ENCODE peak calls at places on chromosomes 4 and X, in ten cellular contexts. One of them, this sample, is unnamed.

GRCh38 chr4:77652237-77652897 is 46.7 kb downstream of the CXCL13 start:
- DNase-seq in adrenal gland: no peak
- DNase-seq in psoas muscle: no peak
- DNase-seq in WTC11: no peak
- DNase-seq in neural progenitor cell: no peak
- DNase-seq in fibroblast of villous mesenchyme: no peak
- DNase-seq in left lung: no peak
- DNase-seq in glutamatergic neuron: no peak
- DNase-seq in gastrocnemius medialis: no peak
- DNase-seq in lower leg skin: no peak
- DNase-seq in this sample: no peak

GRCh38 chr4:145788765-145789164 is 108.8 kb downstream of the C4orf51 start:
- DNase-seq in WTC11: no peak
- DNase-seq in fibroblast of villous mesenchyme: no peak
- DNase-seq in lower leg skin: no peak
- DNase-seq in neural progenitor cell: no peak
- DNase-seq in glutamatergic neuron: no peak
- DNase-seq in adrenal gland: no peak
- DNase-seq in gastrocnemius medialis: no peak
- DNase-seq in psoas muscle: no peak
- DNase-seq in left lung: no peak
- DNase-seq in this sample: no peak

GRCh38 chrX:150966742-150967141 is 16.4 kb upstream of the HMGB3 start:
- DNase-seq in WTC11: no peak
- DNase-seq in neural progenitor cell: no peak
- DNase-seq in adrenal gland: no peak
- DNase-seq in left lung: no peak
- DNase-seq in psoas muscle: no peak
- DNase-seq in fibroblast of villous mesenchyme: no peak
- DNase-seq in gastrocnemius medialis: no peak
- DNase-seq in lower leg skin: no peak
- DNase-seq in glutamatergic neuron: no peak
- DNase-seq in this sample: no peak

GRCh38 chrX:118116308-118117068 is at the start of gene KLHL13:
- DNase-seq in left lung: peak; percentile 61
- DNase-seq in fibroblast of villous mesenchyme: peak; percentile 5
- DNase-seq in neural progenitor cell: peak; percentile 75
- DNase-seq in glutamatergic neuron: peak; percentile 38
- DNase-seq in lower leg skin: no peak
- DNase-seq in WTC11: peak; percentile 40
- DNase-seq in gastrocnemius medialis: peak; percentile 5
- DNase-seq in psoas muscle: peak; percentile 37
- DNase-seq in adrenal gland: peak; percentile 56
- DNase-seq in this sample: peak; percentile 22

GRCh38 chr4:16199132-16199531 is 27.1 kb downstream of the TAPT1 start:
- DNase-seq in gastrocnemius medialis: no peak
- DNase-seq in WTC11: no peak
- DNase-seq in fibroblast of villous mesenchyme: peak; percentile 46
- DNase-seq in neural progenitor cell: peak; percentile 15
- DNase-seq in left lung: no peak
- DNase-seq in lower leg skin: no peak
- DNase-seq in glutamatergic neuron: no peak
- DNase-seq in adrenal gland: no peak
- DNase-seq in psoas muscle: no peak
- DNase-seq in this sample: no peak

GRCh38 chr4:3880595-3881120 is 114.5 kb downstream of the ADRA2C start:
- DNase-seq in gastrocnemius medialis: no peak
- DNase-seq in left lung: peak; percentile 87
- DNase-seq in neural progenitor cell: peak; percentile 93
- DNase-seq in psoas muscle: peak; percentile 48
- DNase-seq in adrenal gland: peak; percentile 76
- DNase-seq in lower leg skin: peak; percentile 21
- DNase-seq in glutamatergic neuron: peak; percentile 93
- DNase-seq in WTC11: peak; percentile 93
- DNase-seq in fibroblast of villous mesenchyme: peak; percentile 63
- DNase-seq in this sample: peak; percentile 84

GRCh38 chr4:163391756-163392155 is 48.1 kb downstream of the NPY5R start:
- DNase-seq in WTC11: no peak
- DNase-seq in gastrocnemius medialis: no peak
- DNase-seq in psoas muscle: no peak
- DNase-seq in adrenal gland: no peak
- DNase-seq in fibroblast of villous mesenchyme: peak; percentile 45
- DNase-seq in lower leg skin: no peak
- DNase-seq in glutamatergic neuron: no peak
- DNase-seq in neural progenitor cell: no peak
- DNase-seq in left lung: no peak
- DNase-seq in this sample: no peak

GRCh38 chr4:100898844-100899243 is 381.0 kb upstream of the EMCN start:
- DNase-seq in WTC11: no peak
- DNase-seq in left lung: no peak
- DNase-seq in fibroblast of villous mesenchyme: no peak
- DNase-seq in lower leg skin: no peak
- DNase-seq in glutamatergic neuron: no peak
- DNase-seq in psoas muscle: no peak
- DNase-seq in neural progenitor cell: no peak
- DNase-seq in gastrocnemius medialis: no peak
- DNase-seq in adrenal gland: no peak
- DNase-seq in this sample: no peak

GRCh38 chrX:31658360-31658759 is 586.5 kb upstream of the FTHL17 start:
- DNase-seq in fibroblast of villous mesenchyme: peak; percentile 34
- DNase-seq in gastrocnemius medialis: no peak
- DNase-seq in left lung: no peak
- DNase-seq in WTC11: no peak
- DNase-seq in lower leg skin: no peak
- DNase-seq in glutamatergic neuron: no peak
- DNase-seq in neural progenitor cell: no peak
- DNase-seq in adrenal gland: no peak
- DNase-seq in psoas muscle: no peak
- DNase-seq in this sample: peak; percentile 4

GRCh38 chr4:186104114-186104894 is at the start of gene FAM149A:
- DNase-seq in gastrocnemius medialis: no peak
- DNase-seq in left lung: peak; percentile 88
- DNase-seq in adrenal gland: peak; percentile 43
- DNase-seq in WTC11: peak; percentile 68
- DNase-seq in psoas muscle: peak; percentile 25
- DNase-seq in lower leg skin: peak; percentile 18
- DNase-seq in glutamatergic neuron: peak; percentile 59
- DNase-seq in neural progenitor cell: peak; percentile 57
- DNase-seq in fibroblast of villous mesenchyme: no peak
- DNase-seq in this sample: peak; percentile 57

GRCh38 chr4:78002260-78002659 is 54.9 kb upstream of the FRAS1 start:
- DNase-seq in gastrocnemius medialis: no peak
- DNase-seq in glutamatergic neuron: no peak
- DNase-seq in adrenal gland: no peak
- DNase-seq in fibroblast of villous mesenchyme: no peak
- DNase-seq in WTC11: no peak
- DNase-seq in left lung: no peak
- DNase-seq in lower leg skin: no peak
- DNase-seq in psoas muscle: no peak
- DNase-seq in neural progenitor cell: no peak
- DNase-seq in this sample: no peak

GRCh38 chr4:83772680-83773079 is 236.8 kb downstream of the GPAT3 start:
- DNase-seq in left lung: no peak
- DNase-seq in adrenal gland: no peak
- DNase-seq in neural progenitor cell: peak; percentile 41
- DNase-seq in psoas muscle: no peak
- DNase-seq in lower leg skin: no peak
- DNase-seq in fibroblast of villous mesenchyme: no peak
- DNase-seq in WTC11: no peak
- DNase-seq in glutamatergic neuron: peak; percentile 10
- DNase-seq in gastrocnemius medialis: no peak
- DNase-seq in this sample: no peak

GRCh38 chr4:124904723-124905390 is 192.3 kb upstream of the ANKRD50 start:
- DNase-seq in lower leg skin: no peak
- DNase-seq in psoas muscle: no peak
- DNase-seq in gastrocnemius medialis: no peak
- DNase-seq in fibroblast of villous mesenchyme: no peak
- DNase-seq in left lung: no peak
- DNase-seq in neural progenitor cell: no peak
- DNase-seq in glutamatergic neuron: no peak
- DNase-seq in adrenal gland: no peak
- DNase-seq in WTC11: no peak
- DNase-seq in this sample: no peak

GRCh38 chrX:100611951-100612350 is 24.7 kb downstream of the TSPAN6 start:
- DNase-seq in glutamatergic neuron: no peak
- DNase-seq in psoas muscle: no peak
- DNase-seq in adrenal gland: no peak
- DNase-seq in lower leg skin: no peak
- DNase-seq in neural progenitor cell: no peak
- DNase-seq in left lung: no peak
- DNase-seq in fibroblast of villous mesenchyme: no peak
- DNase-seq in gastrocnemius medialis: no peak
- DNase-seq in WTC11: no peak
- DNase-seq in this sample: no peak

GRCh38 chr4:5979981-5980380 is 38.2 kb downstream of the C4orf50 start:
- DNase-seq in psoas muscle: no peak
- DNase-seq in lower leg skin: no peak
- DNase-seq in gastrocnemius medialis: no peak
- DNase-seq in neural progenitor cell: peak; percentile 82
- DNase-seq in left lung: no peak
- DNase-seq in glutamatergic neuron: peak; percentile 91
- DNase-seq in WTC11: peak; percentile 85
- DNase-seq in adrenal gland: no peak
- DNase-seq in fibroblast of villous mesenchyme: no peak
- DNase-seq in this sample: no peak

DNA sequence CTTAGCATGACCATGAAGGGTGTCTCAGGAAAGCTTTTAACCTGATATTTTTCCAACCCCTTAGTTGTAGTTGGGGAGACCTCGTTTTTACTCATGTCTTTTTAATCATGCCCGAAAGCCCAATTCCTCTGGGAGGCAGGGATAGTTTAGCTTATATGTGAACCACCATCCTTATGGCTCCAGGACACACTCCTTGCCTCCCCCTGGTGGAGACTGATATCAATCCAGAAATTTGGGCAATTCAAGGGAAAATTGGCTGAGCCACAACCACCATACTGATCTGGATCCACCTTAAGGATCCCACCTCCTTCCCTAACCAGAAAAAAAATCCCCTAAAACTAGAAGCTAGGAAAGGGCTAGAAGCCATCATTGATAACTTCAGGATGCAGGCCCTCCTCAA is 13.4 kb upstream of the COL25A1 start:
- DNase-seq in neural progenitor cell: no peak
- DNase-seq in psoas muscle: no peak
- DNase-seq in adrenal gland: no peak
- DNase-seq in gastrocnemius medialis: no peak
- DNase-seq in left lung: no peak
- DNase-seq in WTC11: no peak
- DNase-seq in glutamatergic neuron: no peak
- DNase-seq in fibroblast of villous mesenchyme: peak; percentile 14
- DNase-seq in lower leg skin: no peak
- DNase-seq in this sample: no peak
- TF ChIP-seq CTCF in neural progenitor cell: no peak
- TF ChIP-seq CTCF in psoas muscle: no peak
- TF ChIP-seq CTCF in adrenal gland: no peak
- TF ChIP-seq CTCF in gastrocnemius medialis: no peak
- TF ChIP-seq CTCF in left lung: no peak
- TF ChIP-seq CTCF in WTC11: no peak
- TF ChIP-seq CTCF in glutamatergic neuron: no peak
- TF ChIP-seq CTCF in fibroblast of villous mesenchyme: peak; percentile 48
- TF ChIP-seq CTCF in lower leg skin: no peak
- TF ChIP-seq CTCF in this sample: no peak

GRCh38 chrX:68808686-68809357 is 20.0 kb upstream of the EFNB1 start:
- DNase-seq in psoas muscle: no peak
- DNase-seq in WTC11: peak; percentile 21
- DNase-seq in neural progenitor cell: peak; percentile 21
- DNase-seq in gastrocnemius medialis: no peak
- DNase-seq in left lung: no peak
- DNase-seq in adrenal gland: no peak
- DNase-seq in lower leg skin: no peak
- DNase-seq in glutamatergic neuron: no peak
- DNase-seq in fibroblast of villous mesenchyme: no peak
- DNase-seq in this sample: no peak

DNA sequence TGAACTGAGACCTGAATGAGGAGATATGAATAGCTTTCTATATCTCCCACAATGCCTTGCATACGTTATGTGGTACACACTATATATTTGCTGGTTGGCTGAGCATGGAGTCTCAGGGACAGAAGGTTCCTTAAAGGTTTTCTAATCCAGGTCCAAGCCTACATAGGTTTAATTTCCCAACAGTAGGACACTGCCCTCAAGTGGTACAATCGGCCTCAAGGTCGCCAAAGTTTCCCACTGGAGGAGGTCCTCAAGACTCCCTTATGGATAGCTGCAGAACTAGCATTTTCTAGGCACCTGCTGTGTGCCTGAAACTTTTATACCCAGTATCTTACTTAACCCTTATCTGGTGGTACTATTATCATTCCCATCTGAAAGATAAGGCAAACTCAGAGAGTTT is 21.0 kb upstream of the EFNB1 start:
- DNase-seq in lower leg skin: no peak
- DNase-seq in WTC11: peak; percentile 25
- DNase-seq in neural progenitor cell: peak; percentile 42
- DNase-seq in adrenal gland: no peak
- DNase-seq in fibroblast of villous mesenchyme: peak; percentile 19
- DNase-seq in glutamatergic neuron: no peak
- DNase-seq in left lung: no peak
- DNase-seq in gastrocnemius medialis: no peak
- DNase-seq in psoas muscle: no peak
- DNase-seq in this sample: no peak
- TF ChIP-seq CTCF in lower leg skin: no peak
- TF ChIP-seq CTCF in WTC11: no peak
- TF ChIP-seq CTCF in neural progenitor cell: peak; percentile 46
- TF ChIP-seq CTCF in adrenal gland: peak; percentile 33
- TF ChIP-seq CTCF in fibroblast of villous mesenchyme: peak; percentile 35
- TF ChIP-seq CTCF in glutamatergic neuron: no peak
- TF ChIP-seq CTCF in left lung: peak; percentile 38
- TF ChIP-seq CTCF in gastrocnemius medialis: no peak
- TF ChIP-seq CTCF in psoas muscle: peak; percentile 33
- TF ChIP-seq CTCF in this sample: peak; percentile 40

DNA sequence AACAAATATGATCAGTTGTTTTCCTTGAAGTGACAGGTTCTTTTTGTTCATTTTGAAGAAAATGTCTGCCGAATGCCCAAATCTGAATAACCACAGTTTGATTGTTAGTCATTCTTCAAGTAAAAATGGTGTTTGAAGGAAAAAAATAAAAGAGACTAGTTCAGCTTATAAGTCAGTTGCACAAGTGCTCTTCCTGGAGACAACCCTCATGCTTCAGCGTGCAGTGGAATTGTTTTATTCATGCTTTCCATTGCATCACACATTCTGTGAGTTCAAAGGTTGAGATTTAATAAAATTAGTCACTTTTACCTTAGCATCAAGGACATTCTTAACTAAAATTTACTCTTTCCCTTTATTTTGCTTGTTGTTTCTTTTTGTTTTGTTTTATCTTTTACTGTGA is 404.9 kb downstream of the ZNF674 start:
- DNase-seq in lower leg skin: no peak
- DNase-seq in psoas muscle: no peak
- DNase-seq in adrenal gland: no peak
- DNase-seq in fibroblast of villous mesenchyme: peak; percentile 50
- DNase-seq in glutamatergic neuron: no peak
- DNase-seq in gastrocnemius medialis: no peak
- DNase-seq in neural progenitor cell: no peak
- DNase-seq in WTC11: no peak
- DNase-seq in left lung: no peak
- DNase-seq in this sample: no peak
- TF ChIP-seq CTCF in lower leg skin: no peak
- TF ChIP-seq CTCF in psoas muscle: no peak
- TF ChIP-seq CTCF in adrenal gland: no peak
- TF ChIP-seq CTCF in fibroblast of villous mesenchyme: no peak
- TF ChIP-seq CTCF in glutamatergic neuron: no peak
- TF ChIP-seq CTCF in gastrocnemius medialis: no peak
- TF ChIP-seq CTCF in neural progenitor cell: no peak
- TF ChIP-seq CTCF in WTC11: no peak
- TF ChIP-seq CTCF in left lung: no peak
- TF ChIP-seq CTCF in this sample: no peak

GRCh38 chrX:134761788-134762187 is 103.5 kb upstream of the PLAC1 start:
- DNase-seq in gastrocnemius medialis: no peak
- DNase-seq in left lung: no peak
- DNase-seq in glutamatergic neuron: no peak
- DNase-seq in lower leg skin: no peak
- DNase-seq in WTC11: no peak
- DNase-seq in neural progenitor cell: no peak
- DNase-seq in adrenal gland: no peak
- DNase-seq in fibroblast of villous mesenchyme: no peak
- DNase-seq in psoas muscle: no peak
- DNase-seq in this sample: peak; percentile 13
- TF ChIP-seq CTCF in gastrocnemius medialis: no peak
- TF ChIP-seq CTCF in left lung: no peak
- TF ChIP-seq CTCF in glutamatergic neuron: peak; percentile 17
- TF ChIP-seq CTCF in lower leg skin: no peak
- TF ChIP-seq CTCF in WTC11: no peak
- TF ChIP-seq CTCF in neural progenitor cell: peak; percentile 50
- TF ChIP-seq CTCF in adrenal gland: peak; percentile 27
- TF ChIP-seq CTCF in fibroblast of villous mesenchyme: peak; percentile 49
- TF ChIP-seq CTCF in psoas muscle: peak; percentile 6
- TF ChIP-seq CTCF in this sample: peak; percentile 48

This sample was measured in GM13977.